ENCODE peak calls at places on chromosome 1, in six cellular contexts. I, Y, J, S, Q and D are unnamed samples.

GRCh38 chr1:226066415-226067077 is 4.0 kb downstream of the H3-3A start:
- DNase-seq in Q (no peak), J (peak; percentile 44), I (no peak), S (no peak), Y (no peak), D (no peak)

GRCh38 chr1:191498318-191498717 is 659.9 kb upstream of the RGS18 start:
- DNase-seq in S (no peak), Q (no peak), I (no peak), Y (no peak), J (peak; percentile 27), D (no peak)

GRCh38 chr1:3050603-3051002 is 18.4 kb upstream of the PRDM16 start:
- DNase-seq in Q (no peak), Y (no peak), I (no peak), J (no peak), S (no peak), D (no peak)

GRCh38 chr1:160800645-160801408 is 4.9 kb downstream of the LY9 start:
- DNase-seq in I (no peak), S (no peak), Q (no peak), Y (no peak), J (no peak), D (no peak)

GRCh38 chr1:204398197-204399125 is 13.2 kb downstream of the PPP1R15B start:
- DNase-seq in I (peak; percentile 66), Q (peak; percentile 88), S (no peak), Y (peak; percentile 80), J (peak; percentile 37), D (peak; percentile 94)

GRCh38 chr1:24027838-24028468 is 47.8 kb upstream of the SRSF10 start:
- DNase-seq in J (peak; percentile 43), S (no peak), Y (no peak), Q (no peak), I (no peak), D (no peak)

GRCh38 chr1:241985787-241986186 is 13.1 kb downstream of the MAP1LC3C start:
- DNase-seq in Y (peak; percentile 45), J (no peak), Q (peak; percentile 24), S (peak; percentile 30), I (no peak), D (peak; percentile 26)

GRCh38 chr1:221908573-221908972 is 166.7 kb upstream of the DUSP10 start:
- DNase-seq in Q (no peak), S (no peak), Y (no peak), J (no peak), I (no peak), D (no peak)

GRCh38 chr1:45155423-45155822 is 51.0 kb downstream of the ZSWIM5 start:
- DNase-seq in Y (no peak), S (no peak), J (no peak), Q (peak; percentile 50), I (no peak), D (no peak)

GRCh38 chr1:2416403-2416802 is 4.0 kb upstream of the PEX10 start:
- DNase-seq in Y (no peak), I (peak; percentile 45), Q (peak; percentile 73), S (no peak), J (no peak), D (peak; percentile 68)

GRCh38 chr1:17287377-17287776 is 20.6 kb upstream of the PADI4 start:
- DNase-seq in I (no peak), Y (no peak), S (no peak), Q (no peak), J (peak; percentile 79), D (no peak)

GRCh38 chr1:200150721-200151120 is 123.2 kb downstream of the NR5A2 start:
- DNase-seq in S (no peak), Q (no peak), J (peak; percentile 67), I (no peak), Y (no peak), D (no peak)

GRCh38 chr1:56972971-56973370 is 7.2 kb upstream of the C8B start:
- DNase-seq in Y (no peak), Q (no peak), S (no peak), I (no peak), J (no peak), D (no peak)

GRCh38 chr1:233113009-233113712 is 162.8 kb downstream of the NTPCR start:
- DNase-seq in J (peak; percentile 100), Y (peak; percentile 16), S (peak; percentile 88), Q (peak; percentile 55), I (no peak), D (peak; percentile 52)

GRCh38 chr1:25030674-25031589 is 100.9 kb upstream of the RUNX3 start:
- DNase-seq in S (no peak), Q (peak; percentile 28), I (peak; percentile 81), J (peak; percentile 41), Y (no peak), D (no peak)

GRCh38 chr1:217627431-217627830 is 3.5 kb downstream of the GPATCH2 start:
- DNase-seq in S (no peak), Q (no peak), Y (no peak), I (no peak), J (no peak), D (no peak)

GRCh38 chr1:162475089-162475488 is 22.5 kb upstream of the UHMK1 start:
- DNase-seq in Y (no peak), J (no peak), S (no peak), Q (no peak), I (no peak), D (no peak)

GRCh38 chr1:32334864-32335618 is 992 bp downstream of the MARCKSL1 start:
- DNase-seq in S (no peak), J (no peak), Y (peak; percentile 59), Q (peak; percentile 65), I (peak; percentile 75), D (peak; percentile 54)

GRCh38 chr1:180571060-180571831 is 12.5 kb downstream of the OVAAL start:
- DNase-seq in Q (no peak), J (peak; percentile 77), I (no peak), Y (no peak), S (no peak), D (no peak)

GRCh38 chr1:230205719-230206198 is 138.7 kb downstream of the GALNT2 start:
- DNase-seq in Q (no peak), S (no peak), Y (no peak), J (peak; percentile 92), I (no peak), D (peak; percentile 44)

GRCh38 chr1:184861755-184862336 is 107.2 kb upstream of the EDEM3 start:
- DNase-seq in Q (no peak), S (no peak), Y (peak; percentile 79), I (no peak), J (no peak), D (no peak)

GRCh38 chr1:227308367-227309336 is 9.6 kb downstream of the CDC42BPA start:
- DNase-seq in Q (no peak), I (no peak), Y (no peak), J (no peak), S (no peak), D (no peak)

GRCh38 chr1:145892486-145893087 is 6.9 kb upstream of the ANKRD35 start:
- DNase-seq in J (peak; percentile 59), I (no peak), Q (no peak), S (peak; percentile 40), Y (peak; percentile 50), D (no peak)

GRCh38 chr1:210310562-210310961 is 18.1 kb upstream of the HHAT start:
- DNase-seq in I (no peak), Y (no peak), Q (no peak), J (no peak), S (no peak), D (no peak)

GRCh38 chr1:171965802-171966201 is 124.5 kb downstream of the DNM3 start:
- DNase-seq in Q (no peak), J (peak; percentile 17), S (no peak), Y (no peak), I (no peak), D (no peak)

GRCh38 chr1:15186073-15186845 is 32.7 kb downstream of the TMEM51 start:
- DNase-seq in S (no peak), Q (no peak), Y (no peak), I (no peak), J (no peak), D (no peak)
- H3K4me1 ChIP-seq in S (no peaks in the 10 kb centered on the region), Q (peaks cover 35% of the 10 kb centered on the region), Y (peaks cover 91% of the 10 kb centered on the region), I (no peaks in the 10 kb centered on the region), J (peaks cover 4% of the 10 kb centered on the region), D (peaks cover 19% of the 10 kb centered on the region)

GRCh38 chr1:30906631-30907389 is 1.7 kb downstream of the SDC3 start:
- DNase-seq in Q (no peak), S (no peak), J (no peak), I (no peak), Y (no peak), D (no peak)
- H3K4me3 ChIP-seq in Q (no peak overlapping the region), S (no peak overlapping the region), J (no peak overlapping the region), I (no peak overlapping the region), Y (no peak overlapping the region), D (peak overlapping the region; percentile 42)

GRCh38 chr1:19458815-19459417 is 26.4 kb downstream of the CAPZB start:
- DNase-seq in S (no peak), I (no peak), Q (peak; percentile 72), Y (no peak), J (no peak), D (peak; percentile 71)

GRCh38 chr1:19463204-19463803 is 22.0 kb downstream of the CAPZB start:
- DNase-seq in Q (peak; percentile 69), S (no peak), I (peak; percentile 85), J (no peak), Y (no peak), D (no peak)

GRCh38 chr1:19462781-19463180 is 22.6 kb downstream of the CAPZB start:
- DNase-seq in Y (no peak), Q (no peak), J (no peak), S (no peak), I (no peak), D (no peak)

GRCh38 chr1:19461352-19461645 is 24.0 kb downstream of the CAPZB start:
- DNase-seq in I (no peak), S (no peak), Y (no peak), J (no peak), Q (no peak), D (no peak)

GRCh38 chr1:19460535-19461351 is 24.6 kb downstream of the CAPZB start:
- DNase-seq in I (no peak), Y (no peak), Q (no peak), J (no peak), S (no peak), D (no peak)
- H3K4me1 ChIP-seq in I (peaks cover 98% of the 10 kb centered on the region), Y (peaks cover 34% of the 10 kb centered on the region), Q (peaks cover 68% of the 10 kb centered on the region), J (peaks cover 21% of the 10 kb centered on the region), S (no peaks in the 10 kb centered on the region), D (peaks cover 29% of the 10 kb centered on the region)

GRCh38 chr1:1165900-1166421 is 7.7 kb upstream of the TTLL10 start:
- DNase-seq in I (no peak), S (no peak), Y (no peak), J (no peak), Q (peak; percentile 37), D (peak; percentile 56)
- H3K4me3 ChIP-seq in I (no peak overlapping the region), S (peak overlapping the region; percentile 9), Y (no peak overlapping the region), J (no peak overlapping the region), Q (peak overlapping the region; percentile 5), D (peak overlapping the region; percentile 66)